ENCODE peak calls at places on chromosomes 6 and 20, in six cellular contexts. One of them, this sample, is unnamed. For H3K4me1, the result is how much of the 10 kb centered on the place peaks cover.

GRCh38 chr20:10219993-10220750 is 1.5 kb downstream of the SNAP25 start:
- DNase-seq in uterus: no peak
- DNase-seq in adrenal gland: no peak
- DNase-seq in sigmoid colon: no peak
- DNase-seq in Peyer's patch: no peak
- DNase-seq in esophagus squamous epithelium: no peak
- DNase-seq in this sample: no peak

GRCh38 chr6:56713285-56713684 is 70.6 kb upstream of the DST start:
- DNase-seq in uterus: peak
- DNase-seq in adrenal gland: peak
- DNase-seq in sigmoid colon: peak
- DNase-seq in Peyer's patch: peak
- DNase-seq in esophagus squamous epithelium: no peak
- DNase-seq in this sample: no peak

GRCh38 chr6:117441824-117442264 is 16.1 kb upstream of the ROS1 start:
- DNase-seq in uterus: no peak
- DNase-seq in adrenal gland: no peak
- DNase-seq in sigmoid colon: no peak
- DNase-seq in Peyer's patch: no peak
- DNase-seq in esophagus squamous epithelium: no peak
- DNase-seq in this sample: no peak

GRCh38 chr6:157099912-157100593 is 223.3 kb downstream of the TMEM242 start:
- DNase-seq in uterus: no peak
- DNase-seq in adrenal gland: no peak
- DNase-seq in sigmoid colon: no peak
- DNase-seq in Peyer's patch: peak
- DNase-seq in esophagus squamous epithelium: no peak
- DNase-seq in this sample: no peak

GRCh38 chr6:144149558-144149893 is 791 bp upstream of the STX11 start:
- DNase-seq in uterus: no peak
- DNase-seq in adrenal gland: no peak
- DNase-seq in sigmoid colon: no peak
- DNase-seq in Peyer's patch: no peak
- DNase-seq in esophagus squamous epithelium: no peak
- DNase-seq in this sample: no peak

GRCh38 chr6:52543729-52544324 is 33.0 kb downstream of the TRAM2 start:
- DNase-seq in uterus: no peak
- DNase-seq in adrenal gland: peak
- DNase-seq in sigmoid colon: no peak
- DNase-seq in Peyer's patch: no peak
- DNase-seq in esophagus squamous epithelium: no peak
- DNase-seq in this sample: no peak

GRCh38 chr6:36322591-36322990 is 14.1 kb downstream of the BNIP5 start:
- DNase-seq in uterus: no peak
- DNase-seq in adrenal gland: no peak
- DNase-seq in sigmoid colon: no peak
- DNase-seq in Peyer's patch: no peak
- DNase-seq in esophagus squamous epithelium: no peak
- DNase-seq in this sample: no peak

GRCh38 chr20:39294137-39294725 is 332.1 kb downstream of the DHX35 start:
- DNase-seq in uterus: no peak
- DNase-seq in adrenal gland: no peak
- DNase-seq in sigmoid colon: no peak
- DNase-seq in Peyer's patch: no peak
- DNase-seq in esophagus squamous epithelium: no peak
- DNase-seq in this sample: no peak

GRCh38 chr20:43786885-43787284 is 60.1 kb upstream of the GTSF1L start:
- DNase-seq in uterus: no peak
- DNase-seq in adrenal gland: no peak
- DNase-seq in sigmoid colon: no peak
- DNase-seq in Peyer's patch: no peak
- DNase-seq in esophagus squamous epithelium: no peak
- DNase-seq in this sample: no peak

GRCh38 chr20:37500311-37500710 is 20.7 kb upstream of the NNAT start:
- DNase-seq in uterus: no peak
- DNase-seq in adrenal gland: no peak
- DNase-seq in sigmoid colon: peak
- DNase-seq in Peyer's patch: no peak
- DNase-seq in esophagus squamous epithelium: no peak
- DNase-seq in this sample: no peak

GRCh38 chr20:19775353-19776201 is 17.5 kb downstream of the RIN2 start:
- DNase-seq in uterus: no peak
- DNase-seq in adrenal gland: no peak
- DNase-seq in sigmoid colon: no peak
- DNase-seq in Peyer's patch: no peak
- DNase-seq in esophagus squamous epithelium: no peak
- DNase-seq in this sample: no peak

GRCh38 chr20:44195613-44196012 is 8.6 kb upstream of the JPH2 start:
- DNase-seq in uterus: no peak
- DNase-seq in adrenal gland: no peak
- DNase-seq in sigmoid colon: no peak
- DNase-seq in Peyer's patch: no peak
- DNase-seq in esophagus squamous epithelium: no peak
- DNase-seq in this sample: no peak

GRCh38 chr6:160124007-160124406 is 2.4 kb downstream of the SLC22A1 start:
- DNase-seq in uterus: no peak
- DNase-seq in adrenal gland: no peak
- DNase-seq in sigmoid colon: no peak
- DNase-seq in Peyer's patch: no peak
- DNase-seq in esophagus squamous epithelium: no peak
- DNase-seq in this sample: no peak

GRCh38 chr20:38114353-38114791 is 50.7 kb downstream of the TGM2 start:
- DNase-seq in uterus: no peak
- DNase-seq in adrenal gland: peak
- DNase-seq in sigmoid colon: no peak
- DNase-seq in Peyer's patch: peak
- DNase-seq in esophagus squamous epithelium: no peak
- DNase-seq in this sample: no peak

GRCh38 chr6:149043476-149044130 is 273.9 kb upstream of the TAB2 start:
- DNase-seq in uterus: no peak
- DNase-seq in adrenal gland: no peak
- DNase-seq in sigmoid colon: no peak
- DNase-seq in Peyer's patch: no peak
- DNase-seq in esophagus squamous epithelium: no peak
- DNase-seq in this sample: no peak

GRCh38 chr6:75230484-75231325 is 12.9 kb downstream of the COX7A2 start:
- DNase-seq in uterus: no peak
- DNase-seq in adrenal gland: no peak
- DNase-seq in sigmoid colon: no peak
- DNase-seq in Peyer's patch: peak
- DNase-seq in esophagus squamous epithelium: no peak
- DNase-seq in this sample: no peak

GRCh38 chr6:141105481-141105880 is 1027.2 kb upstream of the GJE1 start:
- DNase-seq in uterus: no peak
- DNase-seq in adrenal gland: no peak
- DNase-seq in sigmoid colon: no peak
- DNase-seq in Peyer's patch: no peak
- DNase-seq in esophagus squamous epithelium: no peak
- DNase-seq in this sample: no peak

GRCh38 chr20:41308290-41308691 is 9.2 kb downstream of the ZHX3 start:
- DNase-seq in uterus: no peak
- DNase-seq in adrenal gland: no peak
- DNase-seq in sigmoid colon: no peak
- DNase-seq in Peyer's patch: no peak
- DNase-seq in esophagus squamous epithelium: no peak
- DNase-seq in this sample: no peak

GRCh38 chr20:63712191-63712590 is 4.4 kb downstream of the ZGPAT start:
- DNase-seq in uterus: no peak
- DNase-seq in adrenal gland: no peak
- DNase-seq in sigmoid colon: no peak
- DNase-seq in Peyer's patch: no peak
- DNase-seq in esophagus squamous epithelium: no peak
- DNase-seq in this sample: no peak

GRCh38 chr6:103081126-103081525 is 1687.6 kb downstream of the GRIK2 start:
- DNase-seq in uterus: no peak
- DNase-seq in adrenal gland: no peak
- DNase-seq in sigmoid colon: no peak
- DNase-seq in Peyer's patch: no peak
- DNase-seq in esophagus squamous epithelium: no peak
- DNase-seq in this sample: no peak

GRCh38 chr6:27157461-27158315 is 89.8 kb upstream of the PRSS16 start:
- DNase-seq in uterus: peak
- DNase-seq in adrenal gland: peak
- DNase-seq in sigmoid colon: peak
- DNase-seq in Peyer's patch: peak
- DNase-seq in esophagus squamous epithelium: no peak
- DNase-seq in this sample: no peak

GRCh38 chr20:16930656-16931055 is 182.5 kb downstream of the OTOR start:
- DNase-seq in uterus: no peak
- DNase-seq in adrenal gland: no peak
- DNase-seq in sigmoid colon: no peak
- DNase-seq in Peyer's patch: no peak
- DNase-seq in esophagus squamous epithelium: no peak
- DNase-seq in this sample: no peak

DNA sequence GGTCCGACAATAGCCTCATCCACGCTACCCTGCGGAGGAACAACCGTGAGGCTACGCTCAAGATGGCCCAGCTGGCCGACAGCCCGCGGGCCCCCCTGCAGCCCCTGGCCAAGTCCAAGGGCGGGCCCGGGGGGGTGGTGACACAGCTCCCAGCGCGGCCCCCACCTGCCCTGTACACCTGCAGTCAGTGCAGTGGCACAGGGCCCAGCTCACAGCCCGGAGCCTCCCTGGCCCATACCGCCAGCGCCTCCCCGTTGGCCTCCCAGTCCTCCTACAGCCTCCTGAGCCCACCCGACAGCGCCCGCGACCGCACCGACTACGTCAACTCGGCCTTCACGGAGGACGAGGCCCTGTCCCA is 57.3 kb upstream of the TMEM181 start:
- DNase-seq in uterus: no peak
- DNase-seq in adrenal gland: no peak
- DNase-seq in sigmoid colon: no peak
- DNase-seq in Peyer's patch: no peak
- DNase-seq in esophagus squamous epithelium: no peak
- DNase-seq in this sample: no peak
- H3K4me1 ChIP-seq in uterus: under half
- H3K4me1 ChIP-seq in adrenal gland: under half
- H3K4me1 ChIP-seq in sigmoid colon: under half
- H3K4me1 ChIP-seq in Peyer's patch: under half
- H3K4me1 ChIP-seq in esophagus squamous epithelium: under half
- H3K4me1 ChIP-seq in this sample: under half

DNA sequence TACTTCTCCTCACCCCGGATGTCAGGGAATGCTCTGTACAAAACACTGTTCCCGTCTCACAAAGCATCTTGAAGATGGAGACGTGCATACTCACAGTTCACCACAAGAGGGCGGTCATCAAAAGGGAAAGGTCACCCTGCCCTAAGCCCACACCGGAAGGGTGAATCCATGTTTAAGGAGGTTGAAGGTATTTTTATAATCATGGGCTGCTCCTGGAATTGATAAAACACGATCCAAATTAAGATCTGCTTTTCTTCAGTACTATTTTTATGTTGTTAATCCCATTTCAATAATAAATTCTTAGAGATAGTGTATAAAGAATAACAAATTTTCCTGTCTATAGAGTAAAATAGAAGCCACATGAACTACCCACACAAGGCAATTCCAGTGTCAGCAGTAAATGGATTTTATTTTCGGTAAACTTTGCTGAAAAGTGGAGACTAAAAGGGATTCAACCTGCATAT is 79.5 kb upstream of the MBOAT1 start:
- DNase-seq in uterus: peak
- DNase-seq in adrenal gland: peak
- DNase-seq in sigmoid colon: peak
- DNase-seq in Peyer's patch: peak
- DNase-seq in esophagus squamous epithelium: no peak
- DNase-seq in this sample: peak
- TF ChIP-seq POLR2A in uterus: no peak
- TF ChIP-seq POLR2A in adrenal gland: no peak
- TF ChIP-seq POLR2A in sigmoid colon: no peak
- TF ChIP-seq POLR2A in Peyer's patch: no peak
- TF ChIP-seq POLR2A in esophagus squamous epithelium: no peak
- TF ChIP-seq POLR2A in this sample: no peak

GRCh38 chr6:34654061-34654460 is 42.5 kb downstream of the ILRUN start:
- DNase-seq in uterus: no peak
- DNase-seq in adrenal gland: no peak
- DNase-seq in sigmoid colon: no peak
- DNase-seq in Peyer's patch: no peak
- DNase-seq in esophagus squamous epithelium: no peak
- DNase-seq in this sample: no peak

GRCh38 chr6:34657037-34657306 is 39.6 kb downstream of the ILRUN start:
- DNase-seq in uterus: no peak
- DNase-seq in adrenal gland: no peak
- DNase-seq in sigmoid colon: no peak
- DNase-seq in Peyer's patch: no peak
- DNase-seq in esophagus squamous epithelium: no peak
- DNase-seq in this sample: no peak

GRCh38 chr6:34658605-34659218 is 37.9 kb downstream of the ILRUN start:
- DNase-seq in uterus: no peak
- DNase-seq in adrenal gland: no peak
- DNase-seq in sigmoid colon: no peak
- DNase-seq in Peyer's patch: no peak
- DNase-seq in esophagus squamous epithelium: no peak
- DNase-seq in this sample: no peak

GRCh38 chr6:34656378-34657036 is 40.1 kb downstream of the ILRUN start:
- DNase-seq in uterus: no peak
- DNase-seq in adrenal gland: no peak
- DNase-seq in sigmoid colon: no peak
- DNase-seq in Peyer's patch: peak
- DNase-seq in esophagus squamous epithelium: no peak
- DNase-seq in this sample: no peak

GRCh38 chr6:34657307-34657978 is 39.1 kb downstream of the ILRUN start:
- DNase-seq in uterus: peak
- DNase-seq in adrenal gland: peak
- DNase-seq in sigmoid colon: peak
- DNase-seq in Peyer's patch: peak
- DNase-seq in esophagus squamous epithelium: no peak
- DNase-seq in this sample: no peak
- H3K4me1 ChIP-seq in uterus: under half
- H3K4me1 ChIP-seq in adrenal gland: under half
- H3K4me1 ChIP-seq in sigmoid colon: under half
- H3K4me1 ChIP-seq in Peyer's patch: under half
- H3K4me1 ChIP-seq in esophagus squamous epithelium: under half
- H3K4me1 ChIP-seq in this sample: under half

DNA sequence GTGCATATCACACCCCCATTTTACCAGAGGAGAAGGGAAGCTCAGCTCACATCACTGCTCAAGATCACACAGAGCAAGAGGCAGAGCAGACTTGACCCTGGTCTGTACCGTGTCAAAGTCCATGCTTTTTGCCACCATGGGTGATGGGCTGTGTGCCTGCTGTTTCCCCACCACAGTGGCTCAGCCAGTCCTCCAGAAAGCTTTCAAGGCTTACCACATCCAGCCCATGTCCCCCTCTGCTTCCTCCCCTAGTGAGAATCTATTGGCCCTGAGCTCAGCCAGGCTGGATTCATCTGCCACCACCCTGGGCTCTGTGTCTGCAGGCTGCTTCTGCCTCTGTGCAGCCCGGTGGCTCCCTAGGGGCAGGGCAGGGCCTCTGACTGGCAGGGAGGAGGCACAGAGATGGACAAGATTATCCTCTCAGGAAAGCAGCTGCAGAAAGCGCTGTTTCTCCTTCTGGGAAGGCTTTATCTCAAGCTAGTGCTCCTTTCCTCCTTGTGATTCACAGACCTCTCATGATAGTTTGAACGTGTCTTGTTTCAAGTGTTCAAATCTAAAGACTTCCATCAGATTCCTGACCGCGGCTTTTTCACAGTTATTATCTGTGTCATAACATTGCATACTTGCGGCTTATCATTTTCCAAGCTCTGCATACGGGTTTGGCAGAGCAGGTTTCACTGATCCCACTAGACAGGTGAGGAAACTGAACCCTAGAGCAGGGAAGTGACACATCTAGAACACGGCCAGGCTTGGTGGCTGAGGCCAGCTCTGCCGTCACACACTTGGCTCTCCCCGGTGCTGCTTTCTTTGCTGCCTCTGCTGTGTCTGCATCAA is 37.4 kb downstream of the VEGFA start:
- DNase-seq in uterus: no peak
- DNase-seq in adrenal gland: no peak
- DNase-seq in sigmoid colon: no peak
- DNase-seq in Peyer's patch: peak
- DNase-seq in esophagus squamous epithelium: no peak
- DNase-seq in this sample: no peak
- TF ChIP-seq POLR2A in uterus: no peak
- TF ChIP-seq POLR2A in adrenal gland: no peak
- TF ChIP-seq POLR2A in sigmoid colon: no peak
- TF ChIP-seq POLR2A in Peyer's patch: no peak
- TF ChIP-seq POLR2A in esophagus squamous epithelium: no peak
- TF ChIP-seq POLR2A in this sample: no peak

This sample was measured in suprapubic skin.